ENCODE peak calls at places on chromosomes 7 and 10, in four cellular contexts. One of them, this sample, is unnamed.

GRCh38 chr7:129144834-129145668 is 544 bp downstream of the TSPAN33 start:
- DNase-seq in tibial artery: no peak
- DNase-seq in coronary artery: no peak
- DNase-seq in thyroid gland: no peak
- DNase-seq in this sample: no peak

GRCh38 chr10:69515699-69516547 is 57.3 kb downstream of the NEUROG3 start:
- DNase-seq in coronary artery: no peak
- DNase-seq in tibial artery: peak; percentile 70
- DNase-seq in thyroid gland: peak; percentile 71
- DNase-seq in this sample: peak; percentile 81

GRCh38 chr10:46050956-46051355 is 4.9 kb upstream of the MSMB start:
- DNase-seq in thyroid gland: no peak
- DNase-seq in tibial artery: no peak
- DNase-seq in coronary artery: no peak
- DNase-seq in this sample: no peak

GRCh38 chr10:89332718-89333281 is 5.0 kb downstream of the IFIT3 start:
- DNase-seq in thyroid gland: no peak
- DNase-seq in coronary artery: no peak
- DNase-seq in tibial artery: no peak
- DNase-seq in this sample: no peak

GRCh38 chr10:98374176-98374969 is 40.6 kb downstream of the PYROXD2 start:
- DNase-seq in coronary artery: no peak
- DNase-seq in thyroid gland: peak; percentile 27
- DNase-seq in tibial artery: no peak
- DNase-seq in this sample: no peak

GRCh38 chr7:2643386-2644229 is 11.8 kb downstream of the TTYH3 start:
- DNase-seq in thyroid gland: no peak
- DNase-seq in coronary artery: no peak
- DNase-seq in tibial artery: no peak
- DNase-seq in this sample: no peak

GRCh38 chr10:33055636-33056035 is 97.6 kb upstream of the ITGB1 start:
- DNase-seq in tibial artery: no peak
- DNase-seq in coronary artery: no peak
- DNase-seq in thyroid gland: no peak
- DNase-seq in this sample: no peak

GRCh38 chr7:115775981-115776380 is 254.6 kb downstream of the TFEC start:
- DNase-seq in tibial artery: no peak
- DNase-seq in coronary artery: no peak
- DNase-seq in thyroid gland: no peak
- DNase-seq in this sample: no peak

DNA sequence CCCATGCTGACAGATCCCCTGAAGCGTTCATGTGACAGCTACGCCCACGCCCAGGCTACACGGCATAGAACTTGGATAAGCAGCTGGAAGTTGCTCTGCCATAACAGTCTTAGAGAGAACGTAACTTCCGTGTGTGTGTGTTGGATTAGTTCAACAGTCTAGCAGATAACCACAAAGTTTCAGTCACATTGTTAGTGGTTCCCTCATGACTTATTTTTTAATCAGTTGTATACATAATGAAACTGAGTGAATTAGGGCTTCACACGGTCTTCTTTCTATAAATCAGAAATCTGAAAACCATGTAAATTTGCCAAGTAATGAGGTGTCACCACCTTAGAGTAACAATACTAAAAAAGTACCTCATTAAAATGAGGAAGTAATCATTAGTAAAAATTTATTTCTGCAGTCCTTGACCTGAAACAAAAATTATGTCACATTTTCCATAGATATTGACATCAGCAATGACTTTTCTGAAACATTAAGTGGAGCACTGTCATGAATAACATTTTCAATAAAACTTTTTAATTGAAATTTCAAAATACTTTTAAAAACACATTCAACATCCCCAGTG is 21.7 kb upstream of the MACC1 start:
- DNase-seq in coronary artery: no peak
- DNase-seq in thyroid gland: no peak
- DNase-seq in tibial artery: no peak
- DNase-seq in this sample: no peak
- H3K4me3 ChIP-seq in coronary artery: no peak overlapping the region
- H3K4me3 ChIP-seq in thyroid gland: no peak overlapping the region
- H3K4me3 ChIP-seq in tibial artery: no peak overlapping the region
- H3K4me3 ChIP-seq in this sample: no peak overlapping the region

GRCh38 chr7:120760050-120760449 is 97.9 kb downstream of the TSPAN12 start:
- DNase-seq in thyroid gland: no peak
- DNase-seq in coronary artery: no peak
- DNase-seq in tibial artery: no peak
- DNase-seq in this sample: no peak

GRCh38 chr7:120760851-120761250 is 97.1 kb downstream of the TSPAN12 start:
- DNase-seq in coronary artery: no peak
- DNase-seq in tibial artery: no peak
- DNase-seq in thyroid gland: no peak
- DNase-seq in this sample: no peak
- H3K27ac ChIP-seq in coronary artery: no peak overlapping the region
- H3K27ac ChIP-seq in tibial artery: no peak overlapping the region
- H3K27ac ChIP-seq in thyroid gland: no peak overlapping the region
- H3K27ac ChIP-seq in this sample: no peak overlapping the region

DNA sequence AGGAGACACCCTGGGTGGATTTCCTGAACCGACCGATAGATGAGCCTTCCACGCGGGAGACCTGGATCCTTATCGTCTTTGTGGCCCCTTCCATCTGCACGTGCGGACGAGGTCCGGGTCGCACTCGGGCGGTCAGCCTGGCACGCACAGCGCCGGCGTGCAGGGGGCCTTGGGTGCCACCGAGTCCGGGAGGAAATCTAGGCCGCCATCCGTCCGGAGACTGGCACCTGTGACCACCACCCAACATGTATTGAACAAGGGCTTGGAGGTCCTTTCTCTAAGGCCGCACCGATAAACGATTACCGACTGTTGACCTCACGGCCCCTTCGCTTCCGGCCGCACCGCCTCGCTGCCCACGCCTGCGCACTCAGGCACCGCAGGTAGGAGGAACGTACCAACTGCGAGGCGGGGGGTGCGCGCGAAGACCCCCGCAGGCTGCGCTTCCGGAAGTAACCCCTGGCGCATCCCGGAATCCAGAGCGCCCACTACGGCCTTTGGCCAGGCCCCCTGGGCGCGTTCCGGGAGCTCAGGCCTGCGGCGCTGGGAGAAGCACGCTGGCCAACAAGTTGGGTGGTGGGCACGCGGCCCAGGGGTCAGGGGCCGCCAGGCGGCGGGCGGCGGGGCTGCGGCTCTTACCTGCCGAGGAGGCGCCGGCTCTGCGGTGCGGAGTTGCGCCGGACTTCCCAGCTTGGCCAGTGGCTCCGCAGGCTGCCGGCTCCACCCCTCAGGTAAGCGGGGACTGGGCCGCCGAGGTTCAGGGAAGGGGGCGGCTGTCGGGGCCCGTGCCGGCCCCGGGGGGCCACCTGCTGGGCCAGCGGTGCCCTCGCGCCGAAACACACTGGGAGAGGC is at the start of the genes ACTR3C and LRRC61:
- DNase-seq in tibial artery: no peak
- DNase-seq in thyroid gland: peak; percentile 67
- DNase-seq in coronary artery: peak; percentile 67
- DNase-seq in this sample: peak; percentile 80
- TF ChIP-seq CTCF in tibial artery: no peak
- TF ChIP-seq CTCF in thyroid gland: no peak
- TF ChIP-seq CTCF in coronary artery: no peak
- TF ChIP-seq CTCF in this sample: no peak

DNA sequence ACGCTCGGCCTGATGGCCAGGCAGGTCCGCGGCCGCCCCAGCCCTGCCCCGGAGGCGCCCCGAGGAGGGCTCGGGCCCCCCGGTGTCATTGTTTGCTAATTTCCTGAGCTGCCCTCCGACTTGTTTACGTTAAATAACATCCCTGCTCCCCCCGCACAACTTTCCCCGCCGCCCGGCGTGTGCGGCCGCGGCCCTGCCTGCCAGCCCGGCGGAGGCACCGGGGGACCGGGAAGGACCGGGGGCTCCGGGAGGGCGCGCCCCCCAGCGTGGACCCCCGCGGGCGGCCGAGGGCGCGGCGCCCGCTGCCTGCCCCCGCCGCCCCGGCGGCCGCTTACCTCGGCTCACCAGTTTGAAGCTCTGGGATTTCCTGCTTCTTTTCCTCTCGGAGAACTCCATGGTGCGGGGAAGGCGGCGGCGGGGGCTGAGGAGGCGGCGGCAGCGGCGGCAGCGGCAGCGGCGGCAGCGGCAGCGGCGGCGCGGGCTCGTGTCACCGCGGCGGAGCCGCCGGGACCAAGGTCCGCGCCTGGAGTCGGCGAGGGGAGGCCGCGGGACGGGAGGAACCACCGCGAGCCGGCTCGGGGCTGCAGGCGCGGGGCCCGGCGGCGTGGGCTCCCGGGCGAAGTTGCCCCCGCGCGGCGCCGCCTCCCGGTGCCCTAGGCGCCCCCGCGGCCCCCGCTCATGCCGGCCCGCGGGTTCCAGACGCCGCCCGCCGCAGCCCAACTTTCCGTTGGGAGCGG is 508 bp downstream of the BEND7 start:
- DNase-seq in thyroid gland: peak; percentile 28
- DNase-seq in coronary artery: no peak
- DNase-seq in tibial artery: no peak
- DNase-seq in this sample: peak; percentile 20
- H3K4me3 ChIP-seq in thyroid gland: peak overlapping the region; percentile 59
- H3K4me3 ChIP-seq in coronary artery: peak overlapping the region; percentile 78
- H3K4me3 ChIP-seq in tibial artery: peak overlapping the region; percentile 83
- H3K4me3 ChIP-seq in this sample: peak overlapping the region; percentile 61

GRCh38 chr7:17315974-17316373 is 17.5 kb downstream of the AHR start:
- DNase-seq in coronary artery: no peak
- DNase-seq in thyroid gland: no peak
- DNase-seq in tibial artery: no peak
- DNase-seq in this sample: no peak
- H3K27ac ChIP-seq in coronary artery: no peak overlapping the region
- H3K27ac ChIP-seq in thyroid gland: peak overlapping the region; percentile 19
- H3K27ac ChIP-seq in tibial artery: no peak overlapping the region
- H3K27ac ChIP-seq in this sample: no peak overlapping the region

This sample was measured in testis.